ENCODE peak calls at places on chromosomes 1 and 21, in six cellular contexts. L is A549; O is small intestine; X is NCI-H748 treated with DMSO at 0.1 percent for 48 hours; P is activated CD8-positive, alpha-beta memory T cell treated with anti-CD3 and anti-CD28 coated beads for 48 hours; Q is HepG2. K is an unnamed sample.

GRCh38 chr1:40385437-40386310 is 12.1 kb downstream of the SMAP2 start:
- DNase-seq in L (no peak), O (peak), X (no peak), P (no peak), Q (no peak), K (no peak)

GRCh38 chr21:33028271-33028670 is 2.5 kb downstream of the OLIG2 start:
- DNase-seq in L (no peak), O (no peak), X (no peak), P (no peak), Q (no peak), K (no peak)

GRCh38 chr21:36134820-36135390 is at the start of gene CBR3:
- DNase-seq in L (peak), O (peak), X (no peak), P (peak), Q (no peak), K (peak)

GRCh38 chr1:50371749-50372148 is 51.5 kb downstream of the DMRTA2 start:
- DNase-seq in L (no peak), O (no peak), X (no peak), P (no peak), Q (no peak), K (no peak)

GRCh38 chr21:31041295-31042079 is 3.2 kb upstream of the KRTAP19-8 start:
- DNase-seq in L (no peak), O (no peak), X (no peak), P (no peak), Q (no peak), K (no peak)

GRCh38 chr1:111032295-111032897 is 68.7 kb upstream of the LRIF1 start:
- DNase-seq in L (peak), O (peak), X (peak), P (peak), Q (peak), K (peak)

GRCh38 chr1:27402349-27402754 is 9.9 kb downstream of the GPR3 start:
- DNase-seq in L (no peak), O (peak), X (no peak), P (no peak), Q (peak), K (peak)

GRCh38 chr1:81446006-81446669 is 354.6 kb upstream of the ADGRL2 start:
- DNase-seq in L (no peak), O (peak), X (peak), P (no peak), Q (no peak), K (no peak)

GRCh38 chr1:111733996-111734369 is 5.2 kb downstream of the INKA2 start:
- DNase-seq in L (no peak), O (no peak), X (no peak), P (no peak), Q (no peak), K (no peak)

GRCh38 chr1:15153184-15153841 is at the start of gene TMEM51:
- DNase-seq in L (peak), O (peak), X (peak), P (no peak), Q (peak), K (peak)

GRCh38 chr1:150162862-150163706 is 13.4 kb downstream of the PLEKHO1 start:
- DNase-seq in L (no peak), O (peak), X (peak), P (no peak), Q (peak), K (peak)

GRCh38 chr1:153842006-153842471 is 66.8 kb downstream of the SLC27A3 start:
- DNase-seq in L (no peak), O (no peak), X (no peak), P (no peak), Q (no peak), K (no peak)

GRCh38 chr1:35448344-35448801 is 108.8 kb downstream of the KIAA0319L start:
- DNase-seq in L (no peak), O (no peak), X (no peak), P (no peak), Q (peak), K (peak)

GRCh38 chr1:113031060-113031933 is 41.7 kb upstream of the LRIG2 start:
- DNase-seq in L (no peak), O (no peak), X (no peak), P (no peak), Q (no peak), K (no peak)

GRCh38 chr1:223515416-223515815 is 122.2 kb downstream of the CCDC185 start:
- DNase-seq in L (no peak), O (peak), X (no peak), P (no peak), Q (no peak), K (no peak)

GRCh38 chr1:51583532-51583931 is 33.4 kb upstream of the OSBPL9 start:
- DNase-seq in L (no peak), O (no peak), X (no peak), P (no peak), Q (peak), K (no peak)

GRCh38 chr1:229594227-229595008 is 31.5 kb downstream of the TAF5L start:
- DNase-seq in L (no peak), O (no peak), X (no peak), P (no peak), Q (no peak), K (no peak)

GRCh38 chr21:41769106-41769505 is 2.3 kb upstream of the RIPK4 start:
- DNase-seq in L (no peak), O (peak), X (no peak), P (no peak), Q (no peak), K (peak)

GRCh38 chr1:162682013-162682419 is 49.8 kb downstream of the DDR2 start:
- DNase-seq in L (no peak), O (no peak), X (no peak), P (no peak), Q (peak), K (no peak)

GRCh38 chr1:90393025-90393424 is 324.1 kb downstream of the BARHL2 start:
- DNase-seq in L (no peak), O (no peak), X (no peak), P (no peak), Q (no peak), K (no peak)

GRCh38 chr1:116878804-116879477 is 30.8 kb upstream of the PTGFRN start:
- DNase-seq in L (no peak), O (peak), X (peak), P (no peak), Q (no peak), K (peak)

GRCh38 chr1:34785875-34786470 is 5.0 kb downstream of the GJB3 start:
- DNase-seq in L (no peak), O (no peak), X (no peak), P (no peak), Q (no peak), K (no peak)

K was measured in hepatocyte.